ENCODE peak calls at places on chromosomes 13 and 19, in ten cellular contexts. One of them, this sample, is unnamed.

GRCh38 chr13:86581711-86582110 is 782.5 kb upstream of the SLITRK6 start:
- DNase-seq in iPS DF 6.9: no peak
- DNase-seq in HuH-7: no peak
- DNase-seq in putamen: no peak
- DNase-seq in mucosa of gallbladder: no peak
- DNase-seq in HCT116: no peak
- DNase-seq in T-helper 17 cell: no peak
- DNase-seq in colonic mucosa: no peak
- DNase-seq in substantia nigra: no peak
- DNase-seq in AG10803: no peak
- DNase-seq in this sample: no peak

GRCh38 chr19:56314018-56314583 is 538 bp downstream of the ZSCAN5A start:
- DNase-seq in iPS DF 6.9: peak
- DNase-seq in HuH-7: peak
- DNase-seq in putamen: no peak
- DNase-seq in mucosa of gallbladder: no peak
- DNase-seq in HCT116: no peak
- DNase-seq in T-helper 17 cell: no peak
- DNase-seq in colonic mucosa: no peak
- DNase-seq in substantia nigra: no peak
- DNase-seq in AG10803: no peak
- DNase-seq in this sample: no peak

GRCh38 chr19:40578442-40578908 is 1.8 kb downstream of the SHKBP1 start:
- DNase-seq in iPS DF 6.9: no peak
- DNase-seq in HuH-7: no peak
- DNase-seq in putamen: peak
- DNase-seq in mucosa of gallbladder: no peak
- DNase-seq in HCT116: no peak
- DNase-seq in T-helper 17 cell: no peak
- DNase-seq in colonic mucosa: no peak
- DNase-seq in substantia nigra: no peak
- DNase-seq in AG10803: no peak
- DNase-seq in this sample: no peak

GRCh38 chr19:5903054-5903501 is 512 bp downstream of the NDUFA11 start:
- DNase-seq in iPS DF 6.9: no peak
- DNase-seq in HuH-7: no peak
- DNase-seq in putamen: no peak
- DNase-seq in mucosa of gallbladder: no peak
- DNase-seq in HCT116: no peak
- DNase-seq in T-helper 17 cell: no peak
- DNase-seq in colonic mucosa: no peak
- DNase-seq in substantia nigra: no peak
- DNase-seq in AG10803: peak
- DNase-seq in this sample: no peak

GRCh38 chr19:28313633-28314032 is 899.3 kb downstream of the UQCRFS1 start:
- DNase-seq in iPS DF 6.9: no peak
- DNase-seq in HuH-7: no peak
- DNase-seq in putamen: no peak
- DNase-seq in mucosa of gallbladder: no peak
- DNase-seq in HCT116: no peak
- DNase-seq in T-helper 17 cell: no peak
- DNase-seq in colonic mucosa: no peak
- DNase-seq in substantia nigra: no peak
- DNase-seq in AG10803: peak
- DNase-seq in this sample: no peak

GRCh38 chr13:77002590-77003190 is 10.8 kb downstream of the CLN5 start:
- DNase-seq in iPS DF 6.9: no peak
- DNase-seq in HuH-7: peak
- DNase-seq in putamen: no peak
- DNase-seq in mucosa of gallbladder: no peak
- DNase-seq in HCT116: peak
- DNase-seq in T-helper 17 cell: no peak
- DNase-seq in colonic mucosa: no peak
- DNase-seq in substantia nigra: no peak
- DNase-seq in AG10803: peak
- DNase-seq in this sample: no peak

GRCh38 chr13:23449386-23450162 is 16.1 kb upstream of the SACS start:
- DNase-seq in iPS DF 6.9: no peak
- DNase-seq in HuH-7: no peak
- DNase-seq in putamen: no peak
- DNase-seq in mucosa of gallbladder: no peak
- DNase-seq in HCT116: no peak
- DNase-seq in T-helper 17 cell: no peak
- DNase-seq in colonic mucosa: no peak
- DNase-seq in substantia nigra: no peak
- DNase-seq in AG10803: no peak
- DNase-seq in this sample: no peak

GRCh38 chr19:4144666-4145261 is 8.7 kb upstream of the CREB3L3 start:
- DNase-seq in iPS DF 6.9: no peak
- DNase-seq in HuH-7: no peak
- DNase-seq in putamen: no peak
- DNase-seq in mucosa of gallbladder: peak
- DNase-seq in HCT116: peak
- DNase-seq in T-helper 17 cell: no peak
- DNase-seq in colonic mucosa: peak
- DNase-seq in substantia nigra: no peak
- DNase-seq in AG10803: peak
- DNase-seq in this sample: no peak

GRCh38 chr13:28819046-28819747 is 942 bp upstream of the MTUS2 start:
- DNase-seq in iPS DF 6.9: no peak
- DNase-seq in HuH-7: peak
- DNase-seq in putamen: peak
- DNase-seq in mucosa of gallbladder: no peak
- DNase-seq in HCT116: no peak
- DNase-seq in T-helper 17 cell: no peak
- DNase-seq in colonic mucosa: no peak
- DNase-seq in substantia nigra: no peak
- DNase-seq in AG10803: peak
- DNase-seq in this sample: peak

GRCh38 chr19:46232938-46233621 is 3.5 kb downstream of the IGFL1 start:
- DNase-seq in iPS DF 6.9: no peak
- DNase-seq in HuH-7: no peak
- DNase-seq in putamen: no peak
- DNase-seq in mucosa of gallbladder: no peak
- DNase-seq in HCT116: no peak
- DNase-seq in T-helper 17 cell: no peak
- DNase-seq in colonic mucosa: no peak
- DNase-seq in substantia nigra: no peak
- DNase-seq in AG10803: no peak
- DNase-seq in this sample: no peak

GRCh38 chr13:64414381-64414780 is 2815.8 kb downstream of the PCDH9 start:
- DNase-seq in iPS DF 6.9: no peak
- DNase-seq in HuH-7: no peak
- DNase-seq in putamen: no peak
- DNase-seq in mucosa of gallbladder: no peak
- DNase-seq in HCT116: no peak
- DNase-seq in T-helper 17 cell: no peak
- DNase-seq in colonic mucosa: no peak
- DNase-seq in substantia nigra: no peak
- DNase-seq in AG10803: no peak
- DNase-seq in this sample: no peak

GRCh38 chr13:108915634-108916497 is 286.5 kb downstream of the MYO16 start:
- DNase-seq in iPS DF 6.9: no peak
- DNase-seq in HuH-7: peak
- DNase-seq in putamen: peak
- DNase-seq in mucosa of gallbladder: peak
- DNase-seq in HCT116: peak
- DNase-seq in T-helper 17 cell: peak
- DNase-seq in colonic mucosa: peak
- DNase-seq in substantia nigra: no peak
- DNase-seq in AG10803: peak
- DNase-seq in this sample: peak

GRCh38 chr13:83568019-83568418 is 314.3 kb downstream of the SLITRK1 start:
- DNase-seq in iPS DF 6.9: no peak
- DNase-seq in HuH-7: no peak
- DNase-seq in putamen: no peak
- DNase-seq in mucosa of gallbladder: no peak
- DNase-seq in HCT116: no peak
- DNase-seq in T-helper 17 cell: no peak
- DNase-seq in colonic mucosa: no peak
- DNase-seq in substantia nigra: no peak
- DNase-seq in AG10803: no peak
- DNase-seq in this sample: no peak

GRCh38 chr13:50576156-50576555 is 267.3 kb downstream of the DLEU7 start:
- DNase-seq in iPS DF 6.9: no peak
- DNase-seq in HuH-7: no peak
- DNase-seq in putamen: no peak
- DNase-seq in mucosa of gallbladder: peak
- DNase-seq in HCT116: no peak
- DNase-seq in T-helper 17 cell: no peak
- DNase-seq in colonic mucosa: peak
- DNase-seq in substantia nigra: no peak
- DNase-seq in AG10803: peak
- DNase-seq in this sample: no peak